ENCODE peak calls at places on chromosomes 6 and 20, in eight cellular contexts. One of them, this sample, is unnamed.
A peak's percentile ranks its signal among the peaks of the same experiment; 100 is the strongest.

GRCh38 chr6:119481981-119482380 is 132.4 kb upstream of the MAN1A1 start:
- DNase-seq in thoracic aorta: no peak
- DNase-seq in cardiac muscle cell: no peak
- DNase-seq in right cardiac atrium: no peak
- DNase-seq in effector memory CD4-positive, alpha-beta T cell: no peak
- DNase-seq in ovary: no peak
- DNase-seq in small intestine: no peak
- DNase-seq in HepG2: no peak
- DNase-seq in this sample: no peak

GRCh38 chr20:32702706-32703425 is 29.1 kb upstream of the C20orf203 start:
- DNase-seq in right cardiac atrium: no peak
- DNase-seq in effector memory CD4-positive, alpha-beta T cell: no peak
- DNase-seq in thoracic aorta: no peak
- DNase-seq in cardiac muscle cell: no peak
- DNase-seq in HepG2: no peak
- DNase-seq in small intestine: no peak
- DNase-seq in ovary: no peak
- DNase-seq in this sample: no peak

GRCh38 chr6:93779086-93779858 is 359.9 kb upstream of the EPHA7 start:
- DNase-seq in right cardiac atrium: peak; percentile 40
- DNase-seq in HepG2: no peak
- DNase-seq in small intestine: no peak
- DNase-seq in effector memory CD4-positive, alpha-beta T cell: no peak
- DNase-seq in cardiac muscle cell: peak; percentile 84
- DNase-seq in ovary: no peak
- DNase-seq in thoracic aorta: no peak
- DNase-seq in this sample: no peak

GRCh38 chr6:46015119-46015968 is at the start of gene CLIC5:
- DNase-seq in thoracic aorta: no peak
- DNase-seq in effector memory CD4-positive, alpha-beta T cell: no peak
- DNase-seq in cardiac muscle cell: peak; percentile 81
- DNase-seq in HepG2: no peak
- DNase-seq in right cardiac atrium: peak; percentile 88
- DNase-seq in ovary: peak; percentile 13
- DNase-seq in small intestine: peak; percentile 52
- DNase-seq in this sample: no peak

GRCh38 chr6:3296537-3297453 is 38.0 kb downstream of the PSMG4 start:
- DNase-seq in effector memory CD4-positive, alpha-beta T cell: no peak
- DNase-seq in ovary: no peak
- DNase-seq in cardiac muscle cell: no peak
- DNase-seq in thoracic aorta: no peak
- DNase-seq in small intestine: no peak
- DNase-seq in HepG2: no peak
- DNase-seq in right cardiac atrium: no peak
- DNase-seq in this sample: no peak

GRCh38 chr6:142478117-142478516 is 176.3 kb downstream of the ADGRG6 start:
- DNase-seq in HepG2: peak; percentile 46
- DNase-seq in ovary: no peak
- DNase-seq in cardiac muscle cell: no peak
- DNase-seq in small intestine: no peak
- DNase-seq in right cardiac atrium: no peak
- DNase-seq in thoracic aorta: no peak
- DNase-seq in effector memory CD4-positive, alpha-beta T cell: no peak
- DNase-seq in this sample: no peak

GRCh38 chr6:21382821-21383455 is 210.6 kb upstream of the SOX4 start:
- DNase-seq in thoracic aorta: no peak
- DNase-seq in cardiac muscle cell: no peak
- DNase-seq in small intestine: no peak
- DNase-seq in ovary: no peak
- DNase-seq in effector memory CD4-positive, alpha-beta T cell: no peak
- DNase-seq in HepG2: no peak
- DNase-seq in right cardiac atrium: no peak
- DNase-seq in this sample: no peak

GRCh38 chr6:163761491-163761890 is 347.0 kb downstream of the QKI start:
- DNase-seq in cardiac muscle cell: no peak
- DNase-seq in ovary: no peak
- DNase-seq in HepG2: no peak
- DNase-seq in effector memory CD4-positive, alpha-beta T cell: no peak
- DNase-seq in right cardiac atrium: no peak
- DNase-seq in thoracic aorta: no peak
- DNase-seq in small intestine: no peak
- DNase-seq in this sample: no peak

GRCh38 chr6:141488466-141488865 is 644.3 kb upstream of the GJE1 start:
- DNase-seq in small intestine: no peak
- DNase-seq in cardiac muscle cell: no peak
- DNase-seq in thoracic aorta: no peak
- DNase-seq in right cardiac atrium: no peak
- DNase-seq in effector memory CD4-positive, alpha-beta T cell: no peak
- DNase-seq in ovary: no peak
- DNase-seq in HepG2: no peak
- DNase-seq in this sample: no peak

GRCh38 chr20:1707588-1708449 is 50.2 kb upstream of the SIRPG start:
- DNase-seq in small intestine: no peak
- DNase-seq in right cardiac atrium: no peak
- DNase-seq in ovary: no peak
- DNase-seq in cardiac muscle cell: no peak
- DNase-seq in thoracic aorta: no peak
- DNase-seq in HepG2: no peak
- DNase-seq in effector memory CD4-positive, alpha-beta T cell: no peak
- DNase-seq in this sample: no peak

GRCh38 chr6:15662246-15663056 is at the start of gene DTNBP1:
- DNase-seq in cardiac muscle cell: peak; percentile 89
- DNase-seq in ovary: peak; percentile 86
- DNase-seq in effector memory CD4-positive, alpha-beta T cell: peak; percentile 77
- DNase-seq in right cardiac atrium: peak; percentile 95
- DNase-seq in HepG2: peak; percentile 58
- DNase-seq in thoracic aorta: peak; percentile 27
- DNase-seq in small intestine: peak; percentile 65
- DNase-seq in this sample: no peak

GRCh38 chr20:34579191-34579661 is 20.7 kb downstream of the MAP1LC3A start:
- DNase-seq in cardiac muscle cell: no peak
- DNase-seq in HepG2: peak; percentile 45
- DNase-seq in ovary: no peak
- DNase-seq in thoracic aorta: peak; percentile 21
- DNase-seq in small intestine: peak; percentile 94
- DNase-seq in right cardiac atrium: peak; percentile 82
- DNase-seq in effector memory CD4-positive, alpha-beta T cell: no peak
- DNase-seq in this sample: no peak

GRCh38 chr6:84284428-84285033 is 57.1 kb upstream of the CEP162 start:
- DNase-seq in cardiac muscle cell: peak; percentile 40
- DNase-seq in HepG2: peak; percentile 3
- DNase-seq in small intestine: no peak
- DNase-seq in thoracic aorta: no peak
- DNase-seq in right cardiac atrium: peak; percentile 13
- DNase-seq in ovary: no peak
- DNase-seq in effector memory CD4-positive, alpha-beta T cell: no peak
- DNase-seq in this sample: peak; percentile 29

GRCh38 chr6:16047435-16047834 is 81.5 kb upstream of the MYLIP start:
- DNase-seq in ovary: no peak
- DNase-seq in cardiac muscle cell: no peak
- DNase-seq in right cardiac atrium: no peak
- DNase-seq in effector memory CD4-positive, alpha-beta T cell: no peak
- DNase-seq in small intestine: no peak
- DNase-seq in thoracic aorta: no peak
- DNase-seq in HepG2: no peak
- DNase-seq in this sample: no peak

GRCh38 chr6:127291495-127291894 is 24.8 kb downstream of the RNF146 start:
- DNase-seq in cardiac muscle cell: no peak
- DNase-seq in effector memory CD4-positive, alpha-beta T cell: no peak
- DNase-seq in HepG2: no peak
- DNase-seq in ovary: no peak
- DNase-seq in thoracic aorta: no peak
- DNase-seq in right cardiac atrium: no peak
- DNase-seq in small intestine: no peak
- DNase-seq in this sample: no peak

GRCh38 chr6:137432054-137432545 is 62.1 kb downstream of the OLIG3 start:
- DNase-seq in small intestine: no peak
- DNase-seq in HepG2: no peak
- DNase-seq in cardiac muscle cell: no peak
- DNase-seq in right cardiac atrium: no peak
- DNase-seq in ovary: no peak
- DNase-seq in effector memory CD4-positive, alpha-beta T cell: no peak
- DNase-seq in thoracic aorta: no peak
- DNase-seq in this sample: no peak

GRCh38 chr6:169725270-169726048 is 1.2 kb upstream of the PHF10 start:
- DNase-seq in cardiac muscle cell: peak; percentile 61
- DNase-seq in HepG2: peak; percentile 97
- DNase-seq in ovary: peak; percentile 80
- DNase-seq in thoracic aorta: peak; percentile 29
- DNase-seq in effector memory CD4-positive, alpha-beta T cell: no peak
- DNase-seq in small intestine: peak; percentile 50
- DNase-seq in right cardiac atrium: peak; percentile 69
- DNase-seq in this sample: no peak

GRCh38 chr6:17280138-17280537 is 1.0 kb upstream of the RBM24 start:
- DNase-seq in right cardiac atrium: no peak
- DNase-seq in small intestine: no peak
- DNase-seq in ovary: no peak
- DNase-seq in effector memory CD4-positive, alpha-beta T cell: no peak
- DNase-seq in HepG2: no peak
- DNase-seq in cardiac muscle cell: peak; percentile 51
- DNase-seq in thoracic aorta: no peak
- DNase-seq in this sample: no peak
- H3K27ac ChIP-seq in right cardiac atrium: peak overlapping the region; percentile 80
- H3K27ac ChIP-seq in small intestine: no peak overlapping the region
- H3K27ac ChIP-seq in ovary: peak overlapping the region; percentile 68
- H3K27ac ChIP-seq in effector memory CD4-positive, alpha-beta T cell: no peak overlapping the region
- H3K27ac ChIP-seq in HepG2: no peak overlapping the region
- H3K27ac ChIP-seq in cardiac muscle cell: peak overlapping the region; percentile 99
- H3K27ac ChIP-seq in thoracic aorta: peak overlapping the region; percentile 42
- H3K27ac ChIP-seq in this sample: no peak overlapping the region

GRCh38 chr6:108651287-108651686 is 90.6 kb downstream of the FOXO3 start:
- DNase-seq in small intestine: no peak
- DNase-seq in thoracic aorta: no peak
- DNase-seq in right cardiac atrium: no peak
- DNase-seq in effector memory CD4-positive, alpha-beta T cell: no peak
- DNase-seq in ovary: no peak
- DNase-seq in cardiac muscle cell: no peak
- DNase-seq in HepG2: no peak
- DNase-seq in this sample: no peak

GRCh38 chr6:108651781-108652227 is 91.1 kb downstream of the FOXO3 start:
- DNase-seq in ovary: no peak
- DNase-seq in effector memory CD4-positive, alpha-beta T cell: no peak
- DNase-seq in right cardiac atrium: no peak
- DNase-seq in small intestine: no peak
- DNase-seq in cardiac muscle cell: no peak
- DNase-seq in thoracic aorta: peak; percentile 51
- DNase-seq in HepG2: no peak
- DNase-seq in this sample: no peak

GRCh38 chr6:108653864-108654402 is 93.2 kb downstream of the FOXO3 start:
- DNase-seq in small intestine: peak; percentile 8
- DNase-seq in right cardiac atrium: peak; percentile 75
- DNase-seq in thoracic aorta: no peak
- DNase-seq in effector memory CD4-positive, alpha-beta T cell: no peak
- DNase-seq in ovary: peak; percentile 72
- DNase-seq in cardiac muscle cell: no peak
- DNase-seq in HepG2: no peak
- DNase-seq in this sample: no peak

GRCh38 chr6:108650781-108651180 is 90.1 kb downstream of the FOXO3 start:
- DNase-seq in thoracic aorta: no peak
- DNase-seq in right cardiac atrium: no peak
- DNase-seq in effector memory CD4-positive, alpha-beta T cell: no peak
- DNase-seq in cardiac muscle cell: no peak
- DNase-seq in HepG2: no peak
- DNase-seq in small intestine: no peak
- DNase-seq in ovary: no peak
- DNase-seq in this sample: no peak

GRCh38 chr6:108652375-108652774 is 91.7 kb downstream of the FOXO3 start:
- DNase-seq in right cardiac atrium: no peak
- DNase-seq in thoracic aorta: no peak
- DNase-seq in small intestine: no peak
- DNase-seq in ovary: no peak
- DNase-seq in effector memory CD4-positive, alpha-beta T cell: no peak
- DNase-seq in cardiac muscle cell: no peak
- DNase-seq in HepG2: no peak
- DNase-seq in this sample: no peak
- H3K4me1 ChIP-seq in right cardiac atrium: peaks cover 30% of the 10 kb centered on the region
- H3K4me1 ChIP-seq in thoracic aorta: peaks cover 74% of the 10 kb centered on the region
- H3K4me1 ChIP-seq in small intestine: peaks cover 29% of the 10 kb centered on the region
- H3K4me1 ChIP-seq in ovary: peaks cover 38% of the 10 kb centered on the region
- H3K4me1 ChIP-seq in effector memory CD4-positive, alpha-beta T cell: no peaks in the 10 kb centered on the region
- H3K4me1 ChIP-seq in cardiac muscle cell: no peaks in the 10 kb centered on the region
- H3K4me1 ChIP-seq in HepG2: peaks cover 58% of the 10 kb centered on the region
- H3K4me1 ChIP-seq in this sample: peaks cover 2% of the 10 kb centered on the region

DNA sequence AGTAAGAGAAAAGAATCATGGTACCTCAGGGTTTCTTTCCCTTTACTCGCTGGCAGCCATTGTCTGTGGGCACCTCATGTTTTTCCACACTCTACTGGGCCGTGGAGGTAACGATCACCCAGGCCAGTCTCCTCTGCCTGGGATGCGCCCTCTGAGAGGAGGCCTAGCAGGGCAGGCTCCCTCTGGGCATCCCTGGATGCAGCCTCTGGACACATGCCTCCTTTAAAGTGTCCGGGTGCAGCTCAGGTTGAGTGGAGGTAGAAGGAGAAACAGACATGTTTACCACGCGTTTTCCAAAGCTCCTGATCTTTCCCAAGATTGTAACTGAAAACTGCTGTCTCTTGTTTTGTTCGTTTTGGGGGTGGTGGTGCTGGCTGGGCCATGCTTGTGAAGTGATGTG is 13.8 kb upstream of the NPEPL1 start:
- DNase-seq in HepG2: no peak
- DNase-seq in ovary: no peak
- DNase-seq in small intestine: no peak
- DNase-seq in cardiac muscle cell: no peak
- DNase-seq in right cardiac atrium: no peak
- DNase-seq in effector memory CD4-positive, alpha-beta T cell: no peak
- DNase-seq in thoracic aorta: no peak
- DNase-seq in this sample: no peak
- H3K4me3 ChIP-seq in HepG2: no peak overlapping the region
- H3K4me3 ChIP-seq in ovary: no peak overlapping the region
- H3K4me3 ChIP-seq in small intestine: no peak overlapping the region
- H3K4me3 ChIP-seq in cardiac muscle cell: no peak overlapping the region
- H3K4me3 ChIP-seq in right cardiac atrium: no peak overlapping the region
- H3K4me3 ChIP-seq in effector memory CD4-positive, alpha-beta T cell: no peak overlapping the region
- H3K4me3 ChIP-seq in thoracic aorta: no peak overlapping the region
- H3K4me3 ChIP-seq in this sample: no peak overlapping the region

DNA sequence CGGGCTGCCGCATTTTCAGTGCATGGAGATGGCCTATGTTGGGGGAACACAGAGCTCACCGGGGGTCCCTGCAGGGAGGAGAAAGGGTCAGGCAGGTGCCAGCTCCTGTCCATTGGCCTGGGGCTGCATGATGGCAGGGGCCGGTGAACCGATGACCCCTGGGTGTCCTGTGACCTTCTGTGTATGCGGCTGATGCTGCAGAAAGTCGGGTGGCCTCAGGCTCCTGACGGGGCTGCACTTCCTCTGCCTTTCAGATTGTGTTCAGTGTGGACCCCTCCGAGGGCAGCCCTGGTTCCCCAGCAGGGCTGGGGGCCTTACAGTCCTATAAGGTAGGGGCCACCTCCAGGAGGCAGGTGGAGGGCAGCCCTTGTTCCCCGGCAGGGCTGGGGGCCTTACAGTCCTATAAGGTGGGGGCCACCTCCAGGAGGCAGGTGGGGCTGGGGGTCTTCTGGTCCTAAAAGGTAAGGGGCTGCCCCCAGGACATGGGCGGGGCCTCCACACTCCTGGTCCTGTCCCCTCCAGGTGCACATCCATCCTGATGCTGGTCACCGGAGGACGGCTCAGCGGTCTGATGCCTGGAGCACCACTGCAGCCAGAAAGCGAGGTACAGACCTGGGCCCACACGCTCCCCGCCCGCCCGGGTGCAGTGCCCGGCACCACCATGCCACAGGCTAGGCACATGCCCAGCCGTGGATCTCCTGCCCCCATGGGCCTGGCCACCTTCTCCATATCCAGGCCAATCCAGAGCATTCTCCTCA is 11.0 kb upstream of the TNFRSF6B start:
- DNase-seq in HepG2: no peak
- DNase-seq in cardiac muscle cell: no peak
- DNase-seq in thoracic aorta: no peak
- DNase-seq in small intestine: no peak
- DNase-seq in right cardiac atrium: no peak
- DNase-seq in ovary: peak; percentile 35
- DNase-seq in effector memory CD4-positive, alpha-beta T cell: no peak
- DNase-seq in this sample: no peak
- H3K27ac ChIP-seq in HepG2: no peak overlapping the region
- H3K27ac ChIP-seq in cardiac muscle cell: no peak overlapping the region
- H3K27ac ChIP-seq in thoracic aorta: peak overlapping the region; percentile 30
- H3K27ac ChIP-seq in small intestine: no peak overlapping the region
- H3K27ac ChIP-seq in right cardiac atrium: peak overlapping the region; percentile 77
- H3K27ac ChIP-seq in ovary: no peak overlapping the region
- H3K27ac ChIP-seq in effector memory CD4-positive, alpha-beta T cell: no peak overlapping the region
- H3K27ac ChIP-seq in this sample: no peak overlapping the region